ENCODE peak calls at places on chromosomes 12 and 14, in nine cellular contexts. One of them, this sample, is unnamed.

GRCh38 chr12:728781-729180 is 23.6 kb upstream of the WNK1 start:
- DNase-seq in trophoblast cell: no peak
- DNase-seq in mesenchymal stem cell: no peak
- DNase-seq in neuronal stem cell: no peak
- DNase-seq in endothelial cell of umbilical vein: no peak
- DNase-seq in IMR-90: no peak
- DNase-seq in GM23248: no peak
- DNase-seq in SK-N-SH: no peak
- DNase-seq in HCT116: no peak
- DNase-seq in this sample: no peak

GRCh38 chr14:97827746-97828145 is 1030.6 kb downstream of the VRK1 start:
- DNase-seq in mesenchymal stem cell: no peak
- DNase-seq in SK-N-SH: no peak
- DNase-seq in trophoblast cell: no peak
- DNase-seq in HCT116: no peak
- DNase-seq in IMR-90: no peak
- DNase-seq in endothelial cell of umbilical vein: no peak
- DNase-seq in neuronal stem cell: no peak
- DNase-seq in GM23248: no peak
- DNase-seq in this sample: no peak

GRCh38 chr12:6550294-6551062 is 5.4 kb downstream of the IFFO1 start:
- DNase-seq in SK-N-SH: no peak
- DNase-seq in trophoblast cell: no peak
- DNase-seq in IMR-90: no peak
- DNase-seq in endothelial cell of umbilical vein: no peak
- DNase-seq in GM23248: no peak
- DNase-seq in neuronal stem cell: no peak
- DNase-seq in HCT116: no peak
- DNase-seq in mesenchymal stem cell: no peak
- DNase-seq in this sample: no peak

GRCh38 chr12:113190761-113191160 is 5.2 kb downstream of the RITA1 start:
- DNase-seq in HCT116: peak
- DNase-seq in GM23248: peak
- DNase-seq in SK-N-SH: peak
- DNase-seq in neuronal stem cell: no peak
- DNase-seq in IMR-90: peak
- DNase-seq in mesenchymal stem cell: peak
- DNase-seq in endothelial cell of umbilical vein: peak
- DNase-seq in trophoblast cell: no peak
- DNase-seq in this sample: no peak

GRCh38 chr14:96756745-96757144 is 40.4 kb upstream of the VRK1 start:
- DNase-seq in trophoblast cell: no peak
- DNase-seq in endothelial cell of umbilical vein: no peak
- DNase-seq in IMR-90: no peak
- DNase-seq in GM23248: no peak
- DNase-seq in SK-N-SH: no peak
- DNase-seq in mesenchymal stem cell: no peak
- DNase-seq in HCT116: no peak
- DNase-seq in neuronal stem cell: no peak
- DNase-seq in this sample: no peak

GRCh38 chr12:54411398-54412241 is 7.4 kb downstream of the ITGA5 start:
- DNase-seq in IMR-90: peak
- DNase-seq in HCT116: no peak
- DNase-seq in mesenchymal stem cell: peak
- DNase-seq in neuronal stem cell: no peak
- DNase-seq in endothelial cell of umbilical vein: peak
- DNase-seq in SK-N-SH: no peak
- DNase-seq in GM23248: peak
- DNase-seq in trophoblast cell: peak
- DNase-seq in this sample: no peak

GRCh38 chr12:13428538-13429265 is 232.2 kb downstream of the EMP1 start:
- DNase-seq in HCT116: no peak
- DNase-seq in mesenchymal stem cell: peak
- DNase-seq in SK-N-SH: no peak
- DNase-seq in trophoblast cell: no peak
- DNase-seq in endothelial cell of umbilical vein: no peak
- DNase-seq in GM23248: peak
- DNase-seq in neuronal stem cell: no peak
- DNase-seq in IMR-90: no peak
- DNase-seq in this sample: no peak

GRCh38 chr12:52790427-52791270 is 5.3 kb downstream of the KRT3 start:
- DNase-seq in IMR-90: no peak
- DNase-seq in GM23248: no peak
- DNase-seq in SK-N-SH: no peak
- DNase-seq in endothelial cell of umbilical vein: no peak
- DNase-seq in trophoblast cell: no peak
- DNase-seq in HCT116: no peak
- DNase-seq in neuronal stem cell: no peak
- DNase-seq in mesenchymal stem cell: no peak
- DNase-seq in this sample: no peak

GRCh38 chr14:104436047-104436531 is 143.5 kb upstream of the C14orf180 start:
- DNase-seq in endothelial cell of umbilical vein: peak
- DNase-seq in trophoblast cell: no peak
- DNase-seq in neuronal stem cell: no peak
- DNase-seq in mesenchymal stem cell: no peak
- DNase-seq in IMR-90: no peak
- DNase-seq in GM23248: peak
- DNase-seq in HCT116: no peak
- DNase-seq in SK-N-SH: peak
- DNase-seq in this sample: peak
- H3K9ac ChIP-seq in endothelial cell of umbilical vein: peak
- H3K9ac ChIP-seq in trophoblast cell: no peak
- H3K9ac ChIP-seq in neuronal stem cell: no peak
- H3K9ac ChIP-seq in mesenchymal stem cell: peak
- H3K9ac ChIP-seq in IMR-90: no peak
- H3K9ac ChIP-seq in GM23248: no peak
- H3K9ac ChIP-seq in HCT116: no peak
- H3K9ac ChIP-seq in SK-N-SH: no peak
- H3K9ac ChIP-seq in this sample: no peak

DNA sequence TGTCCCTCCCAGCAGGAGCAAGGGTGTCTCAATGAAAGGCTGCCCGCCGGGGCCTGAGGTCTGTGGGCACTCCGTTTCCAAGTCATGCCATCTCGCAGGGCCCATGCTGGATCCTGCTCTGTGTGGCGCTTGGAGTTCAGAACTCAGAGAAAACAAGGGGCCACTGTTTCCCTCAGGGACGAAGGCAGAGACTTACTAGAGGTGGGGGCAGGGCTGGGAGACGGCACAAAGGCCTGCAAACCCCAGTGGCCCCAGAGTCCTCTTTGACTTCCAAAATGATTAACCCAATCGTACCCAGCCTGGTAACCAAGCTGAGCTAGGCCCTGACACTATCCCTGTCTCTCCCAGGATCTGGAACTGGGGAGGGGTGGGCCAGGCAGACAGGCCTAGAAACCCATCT is 95.8 kb downstream of the ITPK1 start:
- DNase-seq in mesenchymal stem cell: no peak
- DNase-seq in GM23248: no peak
- DNase-seq in SK-N-SH: no peak
- DNase-seq in HCT116: no peak
- DNase-seq in neuronal stem cell: no peak
- DNase-seq in endothelial cell of umbilical vein: no peak
- DNase-seq in trophoblast cell: no peak
- DNase-seq in IMR-90: no peak
- DNase-seq in this sample: no peak
- H3K9ac ChIP-seq in mesenchymal stem cell: no peak
- H3K9ac ChIP-seq in GM23248: no peak
- H3K9ac ChIP-seq in SK-N-SH: no peak
- H3K9ac ChIP-seq in HCT116: no peak
- H3K9ac ChIP-seq in neuronal stem cell: no peak
- H3K9ac ChIP-seq in endothelial cell of umbilical vein: no peak
- H3K9ac ChIP-seq in trophoblast cell: no peak
- H3K9ac ChIP-seq in IMR-90: no peak
- H3K9ac ChIP-seq in this sample: no peak

GRCh38 chr12:98456583-98457573 is 58.5 kb upstream of the TMPO start:
- DNase-seq in trophoblast cell: peak
- DNase-seq in IMR-90: peak
- DNase-seq in HCT116: no peak
- DNase-seq in neuronal stem cell: peak
- DNase-seq in SK-N-SH: peak
- DNase-seq in endothelial cell of umbilical vein: peak
- DNase-seq in mesenchymal stem cell: peak
- DNase-seq in GM23248: peak
- DNase-seq in this sample: peak
- H3K9ac ChIP-seq in trophoblast cell: no peak
- H3K9ac ChIP-seq in IMR-90: peak
- H3K9ac ChIP-seq in HCT116: no peak
- H3K9ac ChIP-seq in neuronal stem cell: peak
- H3K9ac ChIP-seq in SK-N-SH: no peak
- H3K9ac ChIP-seq in endothelial cell of umbilical vein: peak
- H3K9ac ChIP-seq in mesenchymal stem cell: peak
- H3K9ac ChIP-seq in GM23248: peak
- H3K9ac ChIP-seq in this sample: no peak

GRCh38 chr14:87109271-87109670 is 883.7 kb downstream of the GALC start:
- DNase-seq in IMR-90: no peak
- DNase-seq in GM23248: no peak
- DNase-seq in SK-N-SH: no peak
- DNase-seq in mesenchymal stem cell: no peak
- DNase-seq in trophoblast cell: no peak
- DNase-seq in HCT116: no peak
- DNase-seq in endothelial cell of umbilical vein: no peak
- DNase-seq in neuronal stem cell: no peak
- DNase-seq in this sample: no peak
- H3K9ac ChIP-seq in IMR-90: no peak
- H3K9ac ChIP-seq in GM23248: no peak
- H3K9ac ChIP-seq in SK-N-SH: no peak
- H3K9ac ChIP-seq in mesenchymal stem cell: peak
- H3K9ac ChIP-seq in trophoblast cell: no peak
- H3K9ac ChIP-seq in HCT116: no peak
- H3K9ac ChIP-seq in endothelial cell of umbilical vein: no peak
- H3K9ac ChIP-seq in neuronal stem cell: no peak
- H3K9ac ChIP-seq in this sample: no peak

GRCh38 chr14:89444536-89445125 is 27.6 kb upstream of the FOXN3 start:
- DNase-seq in SK-N-SH: no peak
- DNase-seq in neuronal stem cell: no peak
- DNase-seq in trophoblast cell: no peak
- DNase-seq in mesenchymal stem cell: peak
- DNase-seq in HCT116: no peak
- DNase-seq in endothelial cell of umbilical vein: peak
- DNase-seq in IMR-90: peak
- DNase-seq in GM23248: no peak
- DNase-seq in this sample: no peak
- H3K9ac ChIP-seq in SK-N-SH: no peak
- H3K9ac ChIP-seq in neuronal stem cell: no peak
- H3K9ac ChIP-seq in trophoblast cell: no peak
- H3K9ac ChIP-seq in mesenchymal stem cell: no peak
- H3K9ac ChIP-seq in HCT116: no peak
- H3K9ac ChIP-seq in endothelial cell of umbilical vein: no peak
- H3K9ac ChIP-seq in IMR-90: peak
- H3K9ac ChIP-seq in GM23248: no peak
- H3K9ac ChIP-seq in this sample: no peak

DNA sequence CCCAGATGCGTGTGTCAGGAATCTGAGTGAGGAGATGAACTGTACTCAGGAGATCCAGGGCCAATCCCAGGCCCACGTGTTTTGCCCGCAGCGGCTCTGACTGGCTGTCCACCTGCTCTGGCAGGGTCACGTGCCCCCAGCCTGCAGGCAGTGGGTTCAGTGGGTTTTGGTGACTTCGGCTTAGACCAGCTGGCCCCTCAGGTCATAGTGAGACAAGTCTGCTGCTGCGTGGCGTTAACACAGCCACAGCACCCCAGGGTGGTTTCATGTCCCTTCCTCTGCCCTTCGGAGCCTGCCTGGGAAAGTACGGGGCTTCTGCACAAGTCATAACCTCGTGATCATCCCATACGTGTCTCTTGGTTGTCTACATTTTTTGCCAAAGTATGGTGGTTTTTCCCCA is 2.6 kb downstream of the FBRSL1 start:
- DNase-seq in trophoblast cell: peak
- DNase-seq in SK-N-SH: no peak
- DNase-seq in IMR-90: no peak
- DNase-seq in HCT116: no peak
- DNase-seq in GM23248: no peak
- DNase-seq in mesenchymal stem cell: no peak
- DNase-seq in neuronal stem cell: no peak
- DNase-seq in endothelial cell of umbilical vein: no peak
- DNase-seq in this sample: no peak
- H3K9ac ChIP-seq in trophoblast cell: peak
- H3K9ac ChIP-seq in SK-N-SH: no peak
- H3K9ac ChIP-seq in IMR-90: no peak
- H3K9ac ChIP-seq in HCT116: no peak
- H3K9ac ChIP-seq in GM23248: no peak
- H3K9ac ChIP-seq in mesenchymal stem cell: peak
- H3K9ac ChIP-seq in neuronal stem cell: no peak
- H3K9ac ChIP-seq in endothelial cell of umbilical vein: no peak
- H3K9ac ChIP-seq in this sample: no peak

GRCh38 chr14:72662213-72662612 is 231.7 kb downstream of the DPF3 start:
- DNase-seq in mesenchymal stem cell: no peak
- DNase-seq in GM23248: no peak
- DNase-seq in endothelial cell of umbilical vein: no peak
- DNase-seq in SK-N-SH: no peak
- DNase-seq in neuronal stem cell: no peak
- DNase-seq in IMR-90: no peak
- DNase-seq in trophoblast cell: no peak
- DNase-seq in HCT116: no peak
- DNase-seq in this sample: no peak

GRCh38 chr14:72665259-72665658 is 228.6 kb downstream of the DPF3 start:
- DNase-seq in neuronal stem cell: no peak
- DNase-seq in endothelial cell of umbilical vein: peak
- DNase-seq in SK-N-SH: no peak
- DNase-seq in IMR-90: peak
- DNase-seq in mesenchymal stem cell: peak
- DNase-seq in GM23248: peak
- DNase-seq in trophoblast cell: peak
- DNase-seq in HCT116: peak
- DNase-seq in this sample: no peak

GRCh38 chr14:72663076-72663487 is 230.8 kb downstream of the DPF3 start:
- DNase-seq in HCT116: no peak
- DNase-seq in IMR-90: peak
- DNase-seq in neuronal stem cell: no peak
- DNase-seq in GM23248: no peak
- DNase-seq in SK-N-SH: no peak
- DNase-seq in mesenchymal stem cell: no peak
- DNase-seq in trophoblast cell: no peak
- DNase-seq in endothelial cell of umbilical vein: no peak
- DNase-seq in this sample: no peak

GRCh38 chr14:72664651-72665050 is 229.2 kb downstream of the DPF3 start:
- DNase-seq in HCT116: no peak
- DNase-seq in SK-N-SH: no peak
- DNase-seq in mesenchymal stem cell: peak
- DNase-seq in neuronal stem cell: no peak
- DNase-seq in IMR-90: no peak
- DNase-seq in endothelial cell of umbilical vein: peak
- DNase-seq in GM23248: no peak
- DNase-seq in trophoblast cell: peak
- DNase-seq in this sample: no peak

GRCh38 chr14:72663956-72664650 is 229.8 kb downstream of the DPF3 start:
- DNase-seq in trophoblast cell: no peak
- DNase-seq in mesenchymal stem cell: peak
- DNase-seq in IMR-90: no peak
- DNase-seq in HCT116: no peak
- DNase-seq in SK-N-SH: no peak
- DNase-seq in GM23248: no peak
- DNase-seq in neuronal stem cell: no peak
- DNase-seq in endothelial cell of umbilical vein: peak
- DNase-seq in this sample: no peak
- H3K9ac ChIP-seq in trophoblast cell: no peak
- H3K9ac ChIP-seq in mesenchymal stem cell: no peak
- H3K9ac ChIP-seq in IMR-90: no peak
- H3K9ac ChIP-seq in HCT116: no peak
- H3K9ac ChIP-seq in SK-N-SH: no peak
- H3K9ac ChIP-seq in GM23248: no peak
- H3K9ac ChIP-seq in neuronal stem cell: no peak
- H3K9ac ChIP-seq in endothelial cell of umbilical vein: peak
- H3K9ac ChIP-seq in this sample: no peak

GRCh38 chr12:76237086-76237701 is 111.0 kb downstream of the BBS10 start:
- DNase-seq in IMR-90: no peak
- DNase-seq in endothelial cell of umbilical vein: no peak
- DNase-seq in GM23248: no peak
- DNase-seq in neuronal stem cell: no peak
- DNase-seq in mesenchymal stem cell: no peak
- DNase-seq in SK-N-SH: no peak
- DNase-seq in HCT116: no peak
- DNase-seq in trophoblast cell: no peak
- DNase-seq in this sample: no peak
- H3K9ac ChIP-seq in IMR-90: no peak
- H3K9ac ChIP-seq in endothelial cell of umbilical vein: no peak
- H3K9ac ChIP-seq in GM23248: no peak
- H3K9ac ChIP-seq in neuronal stem cell: no peak
- H3K9ac ChIP-seq in mesenchymal stem cell: no peak
- H3K9ac ChIP-seq in SK-N-SH: no peak
- H3K9ac ChIP-seq in HCT116: no peak
- H3K9ac ChIP-seq in trophoblast cell: no peak
- H3K9ac ChIP-seq in this sample: no peak

This sample was measured in kidney.